ENCODE peak calls at places on chromosomes 7 and 10, in six cellular contexts. Y, G, H, N, K and T are unnamed samples.

GRCh38 chr7:92043637-92044036 is 90.6 kb downstream of the CYP51A1 start:
- DNase-seq in Y (no peak), G (no peak), H (no peak), N (no peak), K (no peak), T (no peak)

GRCh38 chr7:37038706-37039105 is 314.4 kb upstream of the AOAH start:
- DNase-seq in Y (no peak), G (no peak), H (no peak), N (no peak), K (no peak), T (no peak)

GRCh38 chr7:143456992-143457793 is 13.9 kb downstream of the TAS2R60 start:
- DNase-seq in Y (no peak), G (no peak), H (no peak), N (no peak), K (no peak), T (no peak)

GRCh38 chr7:1954366-1955004 is 278.3 kb downstream of the MAD1L1 start:
- DNase-seq in Y (no peak), G (no peak), H (no peak), N (no peak), K (no peak), T (peak)

GRCh38 chr7:9937944-9938631 is 1035.6 kb upstream of the PHF14 start:
- DNase-seq in Y (no peak), G (peak), H (no peak), N (no peak), K (no peak), T (no peak)

GRCh38 chr10:48383393-48383792 is 76.9 kb downstream of the MAPK8 start:
- DNase-seq in Y (no peak), G (no peak), H (no peak), N (no peak), K (no peak), T (no peak)

GRCh38 chr10:53403688-53404087 is 631.1 kb upstream of the MBL2 start:
- DNase-seq in Y (no peak), G (peak), H (no peak), N (no peak), K (no peak), T (no peak)

GRCh38 chr7:132837529-132837928 is 244.4 kb downstream of the CHCHD3 start:
- DNase-seq in Y (no peak), G (peak), H (no peak), N (no peak), K (no peak), T (no peak)

GRCh38 chr7:104914427-104914826 is 99.6 kb upstream of the KMT2E start:
- DNase-seq in Y (no peak), G (no peak), H (no peak), N (no peak), K (no peak), T (no peak)

GRCh38 chr7:143279186-143280098 is 5.3 kb upstream of the TMEM139 start:
- DNase-seq in Y (no peak), G (peak), H (no peak), N (no peak), K (no peak), T (no peak)

GRCh38 chr10:118911361-118911760 is 118.2 kb upstream of the NANOS1 start:
- DNase-seq in Y (no peak), G (peak), H (no peak), N (no peak), K (no peak), T (no peak)

GRCh38 chr7:147298611-147299043 is 1182.0 kb downstream of the CNTNAP2 start:
- DNase-seq in Y (no peak), G (peak), H (no peak), N (no peak), K (no peak), T (no peak)

GRCh38 chr7:151432658-151433521 is 7.1 kb downstream of the CRYGN start:
- DNase-seq in Y (peak), G (no peak), H (peak), N (peak), K (peak), T (peak)

GRCh38 chr7:76072243-76073148 is 24.6 kb downstream of the MDH2 start:
- DNase-seq in Y (no peak), G (no peak), H (no peak), N (no peak), K (no peak), T (no peak)

GRCh38 chr7:80186721-80187120 is 52.1 kb downstream of the GNAI1 start:
- DNase-seq in Y (no peak), G (no peak), H (no peak), N (no peak), K (no peak), T (no peak)